ENCODE peak calls at places on chromosomes 13 and 19, in nine cellular contexts. Y is stomach, Q is A549, Z is ovary, J is SK-N-SH, L is sigmoid colon, X is H1, O is HepG2, N is upper lobe of left lung. H is an unnamed sample.

GRCh38 chr13:75178436-75178835 is 303.5 kb downstream of the TBC1D4 start:
- DNase-seq in Y (no peak), X (no peak), Z (no peak), O (no peak), J (no peak), L (no peak), Q (no peak), N (no peak), H (no peak)

GRCh38 chr13:35712907-35713685 is 236.6 kb upstream of the MAB21L1 start:
- DNase-seq in Y (no peak), N (no peak), O (no peak), J (peak; percentile 47), X (no peak), Z (no peak), Q (no peak), L (no peak), H (no peak)

GRCh38 chr13:36907266-36907665 is 12.8 kb downstream of the SMAD9 start:
- DNase-seq in Q (no peak), Y (no peak), Z (no peak), J (no peak), N (no peak), X (no peak), O (no peak), L (no peak), H (no peak)

GRCh38 chr13:106156468-106156867 is 379.0 kb downstream of the EFNB2 start:
- DNase-seq in O (no peak), Z (no peak), Y (no peak), X (no peak), J (no peak), L (no peak), N (peak; percentile 33), Q (peak; percentile 57), H (no peak)

GRCh38 chr13:72696590-72696989 is 30.8 kb downstream of the MZT1 start:
- DNase-seq in X (no peak), L (no peak), Q (peak; percentile 1), Y (no peak), O (no peak), Z (no peak), N (no peak), J (peak; percentile 11), H (no peak)

GRCh38 chr13:23889598-23890224 is 511 bp upstream of the MIPEP start:
- DNase-seq in O (no peak), X (no peak), Z (no peak), J (peak; percentile 41), N (no peak), L (no peak), Q (peak; percentile 1), Y (no peak), H (no peak)

GRCh38 chr19:18063463-18063862 is 23.3 kb downstream of the IL12RB1 start:
- DNase-seq in N (no peak), Y (no peak), O (peak; percentile 50), L (no peak), X (no peak), Q (peak; percentile 51), Z (no peak), J (peak; percentile 3), H (no peak)

GRCh38 chr19:9324584-9324962 is 594 bp downstream of the ZNF559 start:
- DNase-seq in Z (no peak), L (no peak), Y (no peak), J (peak; percentile 7), Q (no peak), X (no peak), N (no peak), O (no peak), H (no peak)

GRCh38 chr19:1672038-1672768 is 19.8 kb upstream of the TCF3 start:
- DNase-seq in J (peak; percentile 86), Z (peak; percentile 52), N (no peak), L (no peak), Y (no peak), Q (no peak), O (no peak), X (no peak), H (no peak)

GRCh38 chr13:43986395-43986794 is 106.7 kb downstream of the LACC1 start:
- DNase-seq in J (no peak), Z (no peak), N (no peak), O (no peak), Y (no peak), Q (no peak), L (no peak), X (no peak), H (no peak)

GRCh38 chr19:995051-995827 is 5.0 kb upstream of the GRIN3B start:
- DNase-seq in Q (no peak), J (no peak), Z (no peak), O (no peak), Y (no peak), X (no peak), L (no peak), N (peak; percentile 70), H (no peak)

GRCh38 chr19:47111682-47112165 is 1.9 kb downstream of the ZC3H4 start:
- DNase-seq in L (no peak), J (no peak), X (no peak), Y (no peak), Q (no peak), N (no peak), Z (no peak), O (no peak), H (no peak)

GRCh38 chr13:73335938-73336337 is 277.1 kb downstream of the KLF5 start:
- DNase-seq in Q (peak; percentile 28), Y (no peak), Z (no peak), L (no peak), X (no peak), J (no peak), N (no peak), O (no peak), H (no peak)

GRCh38 chr19:4606921-4607678 is 32.2 kb upstream of the TNFAIP8L1 start:
- DNase-seq in Y (no peak), X (no peak), O (no peak), N (no peak), L (no peak), Q (no peak), J (peak; percentile 89), Z (peak; percentile 39), H (peak; percentile 31)

GRCh38 chr19:13748169-13748884 is 16.0 kb upstream of the MRI1 start:
- DNase-seq in Y (no peak), J (peak; percentile 37), X (no peak), Q (peak; percentile 44), Z (peak; percentile 42), O (no peak), L (no peak), N (peak; percentile 30), H (no peak)

GRCh38 chr19:13751436-13751835 is 12.9 kb upstream of the MRI1 start:
- DNase-seq in Z (no peak), O (no peak), J (no peak), L (no peak), X (no peak), Q (no peak), Y (no peak), N (no peak), H (no peak)

GRCh38 chr19:13742756-13743155 is 21.6 kb upstream of the MRI1 start:
- DNase-seq in X (no peak), L (no peak), N (no peak), J (no peak), O (no peak), Z (no peak), Y (no peak), Q (no peak), H (no peak)

GRCh38 chr19:13744179-13744578 is 20.1 kb upstream of the MRI1 start:
- DNase-seq in O (no peak), J (no peak), Q (no peak), X (no peak), N (no peak), Y (no peak), Z (no peak), L (no peak), H (no peak)

DNA sequence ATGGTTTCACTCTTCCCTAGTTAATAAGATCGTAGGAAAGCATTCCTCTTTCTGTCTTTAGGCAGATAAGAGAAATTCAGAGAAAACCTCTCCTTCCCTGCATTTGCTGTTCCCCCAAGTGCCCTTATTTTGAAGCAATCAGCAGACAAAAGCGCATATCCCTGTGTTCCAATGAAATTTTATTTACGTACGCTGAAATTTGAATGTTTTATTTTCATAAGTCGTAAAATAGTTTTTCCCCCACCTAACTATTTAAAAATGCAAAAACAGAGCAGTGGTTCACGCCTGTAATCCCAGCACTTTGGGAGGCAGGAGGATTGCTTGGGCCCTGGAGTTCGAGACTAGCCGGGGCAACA is 17.2 kb upstream of the MRI1 start:
- DNase-seq in X (no peak), J (no peak), L (no peak), Z (no peak), N (no peak), O (no peak), Y (no peak), Q (no peak), H (no peak)
- H3K27ac ChIP-seq in X (no peak overlapping the region), J (peak overlapping the region; percentile 30), L (peak overlapping the region; percentile 92), Z (peak overlapping the region; percentile 91), N (peak overlapping the region; percentile 90), O (peak overlapping the region; percentile 7), Y (peak overlapping the region; percentile 94), Q (peak overlapping the region; percentile 2), H (peak overlapping the region; percentile 85)

DNA sequence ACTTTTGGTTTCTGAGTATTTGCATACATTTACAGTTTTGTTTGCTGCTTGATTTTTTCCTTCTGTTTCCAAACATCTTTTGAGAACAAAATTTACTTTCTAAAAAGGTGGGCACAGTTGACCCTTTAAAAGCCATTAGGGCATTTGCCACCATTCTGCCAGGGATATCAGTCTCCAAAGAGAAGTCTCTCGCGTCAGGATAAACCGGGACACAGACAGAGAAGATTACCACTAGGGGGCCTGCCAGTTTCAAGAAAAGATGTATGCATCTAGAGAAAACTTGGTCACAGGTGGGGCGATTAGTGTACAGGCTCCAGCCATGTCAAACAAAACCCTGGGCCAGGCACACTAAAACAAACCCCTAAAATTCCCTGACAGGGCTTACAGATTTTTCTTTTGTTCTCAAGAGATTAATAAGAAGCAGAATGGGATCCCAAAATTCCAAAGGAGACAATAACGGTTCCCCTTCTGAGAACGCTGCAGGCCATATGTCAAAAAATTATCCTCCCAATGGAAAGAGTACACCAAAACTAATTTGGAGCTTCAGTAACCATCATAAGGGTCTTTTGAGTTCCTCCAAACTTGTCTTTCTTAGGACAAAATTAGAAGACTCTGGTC is 10.7 kb upstream of the PABPC3 start:
- DNase-seq in Z (no peak), L (no peak), X (no peak), N (no peak), J (peak; percentile 51), Q (peak; percentile 44), O (peak; percentile 23), Y (peak; percentile 29), H (peak; percentile 54)
- TF ChIP-seq CTCF in Z (no peak), L (peak; percentile 18), X (peak; percentile 76), N (peak; percentile 18), J (peak; percentile 70), Q (peak; percentile 52), O (peak; percentile 44), Y (peak; percentile 42), H (peak; percentile 23)

GRCh38 chr19:8255426-8256125 is 46.4 kb downstream of the CERS4 start:
- DNase-seq in X (no peak), L (no peak), Z (no peak), Q (no peak), O (no peak), N (no peak), J (no peak), Y (no peak), H (no peak)
- TF ChIP-seq EP300 in X (no peak), L (no peak), Z (no peak), Q (no peak), O (no peak), N (no peak), J (no peak), Y (no peak), H (no peak)

DNA sequence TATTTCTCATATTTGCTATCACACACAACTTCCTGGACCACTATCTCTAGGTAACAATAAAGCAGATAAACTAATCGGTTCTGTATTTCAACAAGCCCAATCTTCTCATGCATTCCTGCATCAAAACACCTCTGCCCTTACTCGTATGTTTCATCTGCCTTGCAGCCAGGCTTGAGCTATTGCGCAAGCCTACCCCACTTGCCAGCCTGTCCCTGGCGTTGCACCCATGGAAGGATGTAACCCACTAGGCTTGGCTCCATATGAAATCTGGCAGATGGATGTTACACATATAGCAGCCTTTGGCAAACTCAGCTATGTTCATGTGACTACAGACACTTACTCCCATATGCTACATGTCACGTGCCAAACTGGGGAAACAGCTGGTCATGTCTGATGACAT is 11.9 kb upstream of the ZNF549 start:
- DNase-seq in J (no peak), Y (no peak), Q (no peak), X (no peak), Z (no peak), N (no peak), O (no peak), L (no peak), H (no peak)
- H3K27ac ChIP-seq in J (no peak overlapping the region), Y (no peak overlapping the region), Q (no peak overlapping the region), X (no peak overlapping the region), Z (no peak overlapping the region), N (no peak overlapping the region), O (no peak overlapping the region), L (no peak overlapping the region), H (no peak overlapping the region)

H was measured in tibial nerve.